ENCODE peak calls at places on chromosomes 11 and 22, in four cellular contexts. O, J, M and R are unnamed samples.

GRCh38 chr11:1829039-1829820 is 5.6 kb upstream of the SYT8 start:
- DNase-seq in O (no peak), J (no peak), M (no peak), R (no peak)

GRCh38 chr22:46613606-46613997 is 6.6 kb upstream of the GRAMD4 start:
- DNase-seq in O (no peak), J (no peak), M (no peak), R (peak)

GRCh38 chr11:66880484-66881211 is 23.8 kb downstream of the LRFN4 start:
- DNase-seq in O (no peak), J (peak), M (peak), R (no peak)

GRCh38 chr11:65501005-65501529 is 2.2 kb downstream of the MALAT1 start:
- DNase-seq in O (no peak), J (no peak), M (no peak), R (no peak)

GRCh38 chr11:113272281-113272680 is 42.1 kb upstream of the TTC12 start:
- DNase-seq in O (no peak), J (no peak), M (no peak), R (no peak)

GRCh38 chr11:116225784-116226410 is 546.9 kb downstream of the BUD13 start:
- DNase-seq in O (no peak), J (no peak), M (no peak), R (no peak)

GRCh38 chr11:6622261-6623171 is 3.3 kb upstream of the TPP1 start:
- DNase-seq in O (no peak), J (no peak), M (peak), R (no peak)

GRCh38 chr11:111510311-111510710 is 1.9 kb downstream of the BTG4 start:
- DNase-seq in O (no peak), J (no peak), M (no peak), R (no peak)

GRCh38 chr11:1842149-1843097 is 3.6 kb downstream of the TNNI2 start:
- DNase-seq in O (no peak), J (no peak), M (peak), R (no peak)

GRCh38 chr11:45321031-45321595 is 35.0 kb upstream of the SYT13 start:
- DNase-seq in O (peak), J (no peak), M (no peak), R (no peak)

GRCh38 chr22:35477911-35478582 is 62.6 kb upstream of the RASD2 start:
- DNase-seq in O (peak), J (no peak), M (peak), R (peak)

DNA sequence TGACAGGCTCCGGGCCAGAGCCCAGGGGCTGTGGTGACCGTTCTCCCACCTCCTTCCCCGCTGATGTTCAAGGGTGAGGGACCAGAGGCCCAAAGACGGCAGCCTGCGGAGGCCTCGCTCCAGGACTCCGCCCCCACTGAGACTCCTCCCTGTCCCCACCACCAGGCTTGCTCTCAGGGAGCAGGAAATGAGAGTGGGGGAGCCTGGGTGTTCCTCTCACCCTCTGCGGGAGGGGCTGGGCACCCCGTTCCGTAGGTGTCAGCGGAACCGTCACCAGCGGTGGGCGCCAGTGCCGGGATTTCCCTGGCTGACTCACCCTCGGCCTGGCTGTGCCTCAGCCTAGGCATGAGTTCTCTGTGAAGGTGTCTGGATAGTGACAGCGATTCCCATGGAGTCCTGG is 15.7 kb downstream of the DAGLA start:
- DNase-seq in O (peak), J (peak), M (peak), R (peak)
- TF ChIP-seq EP300 in O (peak), J (no peak), M (no peak), R (no peak)

GRCh38 chr11:101262258-101262657 is 132.6 kb upstream of the PGR start:
- DNase-seq in O (no peak), J (no peak), M (no peak), R (no peak)
- TF ChIP-seq EP300 in O (no peak), J (no peak), M (no peak), R (no peak)

GRCh38 chr11:94493443-94494199 is at the start of the genes ANKRD49 and MRE11:
- DNase-seq in O (peak), J (peak), M (peak), R (peak)
- TF ChIP-seq EP300 in O (no peak), J (no peak), M (no peak), R (no peak)

GRCh38 chr22:36481393-36482168 is at the start of gene TXN2:
- DNase-seq in O (peak), J (peak), M (peak), R (peak)
- TF ChIP-seq EP300 in O (peak), J (no peak), M (no peak), R (no peak)

GRCh38 chr11:11407065-11407737 is 54.2 kb upstream of the CSNK2A3 start:
- DNase-seq in O (peak), J (no peak), M (no peak), R (peak)
- TF ChIP-seq EP300 in O (peak), J (no peak), M (no peak), R (peak)

DNA sequence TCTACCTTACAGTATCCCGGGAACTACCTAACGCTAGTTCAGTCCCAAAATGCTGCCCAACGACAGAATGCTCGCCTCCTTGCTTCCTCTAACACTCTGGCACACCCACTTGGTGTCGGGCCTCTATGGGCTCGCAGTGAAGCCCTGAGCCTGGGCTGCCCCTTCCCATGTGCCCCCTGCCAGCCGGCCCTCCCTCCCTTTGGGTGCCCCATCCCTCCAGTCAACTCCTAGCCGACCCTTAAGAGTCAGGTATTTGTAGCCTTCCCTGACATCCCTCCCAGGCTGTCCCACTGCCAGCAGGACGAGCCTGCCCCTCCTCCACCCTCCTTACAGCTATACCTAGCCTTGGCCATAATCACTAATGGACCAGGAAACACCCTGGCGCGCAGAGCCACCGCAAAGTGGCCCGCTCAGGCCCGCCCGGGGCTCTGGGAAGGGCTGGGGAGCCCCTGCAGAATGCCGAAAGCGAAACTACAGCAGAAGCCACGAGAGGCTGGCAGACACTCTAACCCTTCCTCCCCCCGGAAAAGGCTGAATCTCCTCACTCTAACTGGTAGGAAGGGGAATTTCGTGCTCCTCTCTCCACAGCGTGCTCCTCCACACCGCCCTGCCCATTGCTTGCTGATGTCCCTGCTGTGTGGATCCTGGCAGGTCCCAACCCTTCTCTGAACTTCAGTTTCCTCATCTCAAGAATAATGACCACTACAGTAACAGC is 8.2 kb downstream of the CBX7 start:
- DNase-seq in O (peak), J (peak), M (peak), R (peak)
- TF ChIP-seq EP300 in O (no peak), J (no peak), M (no peak), R (no peak)

DNA sequence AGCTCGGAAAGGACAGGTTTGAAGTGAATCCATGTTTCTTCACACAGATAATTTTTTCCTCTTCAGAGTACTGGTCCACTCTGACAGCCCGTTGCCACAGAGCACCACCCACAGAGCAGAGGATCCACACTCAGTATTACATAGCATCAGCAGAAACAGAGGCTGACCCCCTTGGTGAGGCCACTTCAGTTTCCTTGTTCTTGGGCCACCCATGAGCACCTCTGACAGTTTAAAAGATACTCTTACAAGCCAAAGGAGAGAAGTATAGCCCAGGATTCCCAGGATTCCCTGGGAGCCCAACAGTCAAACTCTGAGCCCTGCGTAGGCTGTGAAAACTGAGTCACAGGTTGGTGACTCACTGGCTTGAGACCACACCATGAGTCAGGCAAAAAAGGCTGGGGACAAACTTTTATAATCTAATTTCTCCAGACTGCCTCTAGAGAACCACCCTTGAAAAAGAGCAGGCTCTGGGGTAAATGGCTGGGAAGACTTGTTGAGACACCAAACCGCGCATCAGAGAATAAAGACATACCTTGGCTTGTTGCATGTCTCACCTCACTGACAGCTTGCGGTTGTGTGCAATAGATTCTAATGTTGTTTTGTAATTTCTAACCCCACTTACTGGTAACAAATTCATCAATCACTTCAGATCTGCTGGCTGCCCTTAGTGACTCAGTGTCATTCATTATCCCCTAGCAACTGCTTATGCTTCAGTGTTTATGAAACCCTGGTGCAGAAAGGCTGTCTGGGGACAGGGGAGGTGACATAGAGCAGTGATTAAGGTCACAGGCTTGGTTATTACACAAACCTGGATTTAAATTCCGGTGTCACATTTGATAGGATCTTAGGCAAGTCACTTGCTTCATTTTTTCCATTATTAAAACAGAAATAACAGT is 56.9 kb upstream of the PRSS23 start:
- DNase-seq in O (peak), J (peak), M (no peak), R (peak)
- TF ChIP-seq EP300 in O (peak), J (peak), M (no peak), R (no peak)